ENCODE peak calls at places on chromosomes 11 and 22, in four cellular contexts. One of them, this sample, is unnamed.

GRCh38 chr22:35399114-35399677 is 744 bp upstream of the MCM5 start:
- DNase-seq in astrocyte: no peak
- DNase-seq in fibroblast of mammary gland: no peak
- DNase-seq in tibial nerve: no peak
- DNase-seq in this sample: no peak

GRCh38 chr11:84673753-84674152 is 953.4 kb downstream of the DLG2 start:
- DNase-seq in astrocyte: peak
- DNase-seq in fibroblast of mammary gland: peak
- DNase-seq in tibial nerve: no peak
- DNase-seq in this sample: no peak

GRCh38 chr11:112961146-112961668 is at the start of gene NCAM1:
- DNase-seq in astrocyte: peak
- DNase-seq in fibroblast of mammary gland: peak
- DNase-seq in tibial nerve: peak
- DNase-seq in this sample: no peak

GRCh38 chr22:45968751-45969413 is 8.1 kb downstream of the WNT7B start:
- DNase-seq in astrocyte: peak
- DNase-seq in fibroblast of mammary gland: peak
- DNase-seq in tibial nerve: no peak
- DNase-seq in this sample: no peak

GRCh38 chr11:61814242-61814957 is 2.4 kb downstream of the FADS1 start:
- DNase-seq in astrocyte: peak
- DNase-seq in fibroblast of mammary gland: peak
- DNase-seq in tibial nerve: no peak
- DNase-seq in this sample: no peak

GRCh38 chr11:108346451-108346850 is 120.9 kb downstream of the C11orf65 start:
- DNase-seq in astrocyte: no peak
- DNase-seq in fibroblast of mammary gland: no peak
- DNase-seq in tibial nerve: no peak
- DNase-seq in this sample: no peak

GRCh38 chr11:71283960-71284359 is 31.6 kb upstream of the SHANK2 start:
- DNase-seq in astrocyte: no peak
- DNase-seq in fibroblast of mammary gland: no peak
- DNase-seq in tibial nerve: no peak
- DNase-seq in this sample: no peak

GRCh38 chr22:41411021-41411851 is 29.5 kb downstream of the TEF start:
- DNase-seq in astrocyte: no peak
- DNase-seq in fibroblast of mammary gland: no peak
- DNase-seq in tibial nerve: no peak
- DNase-seq in this sample: no peak

GRCh38 chr11:118927554-118928107 is 1.9 kb upstream of the BCL9L start:
- DNase-seq in astrocyte: no peak
- DNase-seq in fibroblast of mammary gland: no peak
- DNase-seq in tibial nerve: no peak
- DNase-seq in this sample: no peak

GRCh38 chr11:67382481-67383136 is 9.2 kb upstream of the RAD9A start:
- DNase-seq in astrocyte: no peak
- DNase-seq in fibroblast of mammary gland: peak
- DNase-seq in tibial nerve: peak
- DNase-seq in this sample: peak

GRCh38 chr11:27209562-27210005 is 153.4 kb downstream of the CCDC34 start:
- DNase-seq in astrocyte: peak
- DNase-seq in fibroblast of mammary gland: peak
- DNase-seq in tibial nerve: no peak
- DNase-seq in this sample: no peak

GRCh38 chr22:44175676-44176075 is 5.0 kb upstream of the PARVG start:
- DNase-seq in astrocyte: no peak
- DNase-seq in fibroblast of mammary gland: no peak
- DNase-seq in tibial nerve: no peak
- DNase-seq in this sample: no peak

GRCh38 chr11:42572231-42572610 is 739.6 kb upstream of the API5 start:
- DNase-seq in astrocyte: no peak
- DNase-seq in fibroblast of mammary gland: no peak
- DNase-seq in tibial nerve: no peak
- DNase-seq in this sample: no peak

GRCh38 chr11:64389851-64390250 is 30.9 kb downstream of the RPS6KA4 start:
- DNase-seq in astrocyte: no peak
- DNase-seq in fibroblast of mammary gland: no peak
- DNase-seq in tibial nerve: no peak
- DNase-seq in this sample: no peak

GRCh38 chr11:107740256-107740655 is 28.4 kb upstream of the SLN start:
- DNase-seq in astrocyte: peak
- DNase-seq in fibroblast of mammary gland: peak
- DNase-seq in tibial nerve: no peak
- DNase-seq in this sample: no peak

GRCh38 chr11:33735426-33736147 is 636 bp downstream of the CD59 start:
- DNase-seq in astrocyte: no peak
- DNase-seq in fibroblast of mammary gland: no peak
- DNase-seq in tibial nerve: no peak
- DNase-seq in this sample: no peak

GRCh38 chr22:48748860-48749554 is 1078.7 kb downstream of the BRD1 start:
- DNase-seq in astrocyte: no peak
- DNase-seq in fibroblast of mammary gland: no peak
- DNase-seq in tibial nerve: no peak
- DNase-seq in this sample: no peak

GRCh38 chr11:115535781-115536180 is 31.6 kb upstream of the CADM1 start:
- DNase-seq in astrocyte: no peak
- DNase-seq in fibroblast of mammary gland: no peak
- DNase-seq in tibial nerve: no peak
- DNase-seq in this sample: no peak

GRCh38 chr11:115525600-115526006 is 21.4 kb upstream of the CADM1 start:
- DNase-seq in astrocyte: no peak
- DNase-seq in fibroblast of mammary gland: no peak
- DNase-seq in tibial nerve: no peak
- DNase-seq in this sample: no peak

GRCh38 chr11:115527534-115528125 is 23.4 kb upstream of the CADM1 start:
- DNase-seq in astrocyte: no peak
- DNase-seq in fibroblast of mammary gland: no peak
- DNase-seq in tibial nerve: no peak
- DNase-seq in this sample: no peak

GRCh38 chr11:115528217-115528616 is 24.0 kb upstream of the CADM1 start:
- DNase-seq in astrocyte: no peak
- DNase-seq in fibroblast of mammary gland: no peak
- DNase-seq in tibial nerve: no peak
- DNase-seq in this sample: no peak

GRCh38 chr11:115530752-115531151 is 26.5 kb upstream of the CADM1 start:
- DNase-seq in astrocyte: no peak
- DNase-seq in fibroblast of mammary gland: no peak
- DNase-seq in tibial nerve: no peak
- DNase-seq in this sample: no peak
- TF ChIP-seq CTCF in astrocyte: no peak
- TF ChIP-seq CTCF in fibroblast of mammary gland: no peak
- TF ChIP-seq CTCF in tibial nerve: no peak
- TF ChIP-seq CTCF in this sample: no peak

GRCh38 chr11:20021771-20022362 is 138.4 kb downstream of the DBX1 start:
- DNase-seq in astrocyte: no peak
- DNase-seq in fibroblast of mammary gland: no peak
- DNase-seq in tibial nerve: no peak
- DNase-seq in this sample: no peak

GRCh38 chr11:20023082-20023426 is 137.2 kb downstream of the DBX1 start:
- DNase-seq in astrocyte: no peak
- DNase-seq in fibroblast of mammary gland: no peak
- DNase-seq in tibial nerve: no peak
- DNase-seq in this sample: no peak

GRCh38 chr11:20020716-20021115 is 139.6 kb downstream of the DBX1 start:
- DNase-seq in astrocyte: no peak
- DNase-seq in fibroblast of mammary gland: no peak
- DNase-seq in tibial nerve: no peak
- DNase-seq in this sample: no peak

GRCh38 chr11:20021212-20021611 is 139.1 kb downstream of the DBX1 start:
- DNase-seq in astrocyte: no peak
- DNase-seq in fibroblast of mammary gland: no peak
- DNase-seq in tibial nerve: no peak
- DNase-seq in this sample: no peak

DNA sequence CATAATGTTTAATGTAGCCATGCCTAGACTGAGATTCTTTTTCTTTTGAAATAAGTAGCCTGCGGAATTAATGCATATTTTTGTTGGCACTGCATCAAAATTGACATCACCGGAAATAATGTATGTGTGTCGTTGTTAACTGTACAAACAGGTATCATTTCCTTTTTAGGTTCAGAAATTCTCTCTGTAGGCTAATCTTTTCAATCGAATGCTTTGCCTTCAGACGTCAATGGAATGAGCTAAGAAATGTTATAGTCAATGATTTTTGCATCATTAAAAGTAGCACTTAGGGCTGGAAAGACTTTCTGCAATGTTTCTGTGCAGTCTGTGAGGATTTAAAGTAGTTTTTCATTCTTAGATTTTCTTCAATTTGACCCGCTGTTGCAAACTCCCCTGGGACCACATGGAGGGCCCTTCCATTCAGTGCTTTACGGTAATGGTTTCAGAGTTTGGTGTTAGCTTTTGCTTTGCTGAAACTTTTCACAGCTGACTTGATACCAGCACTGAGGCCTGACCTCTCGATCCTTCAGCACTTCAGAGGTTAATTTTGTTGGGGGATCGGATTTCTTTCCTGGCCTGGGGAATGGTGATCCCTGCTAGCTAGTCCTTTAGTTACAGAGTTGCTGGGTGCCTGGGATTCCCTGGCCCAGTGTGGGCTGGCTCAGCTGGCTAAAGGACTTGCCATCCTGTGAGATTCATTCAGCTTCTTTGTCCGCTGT is 137.8 kb downstream of the DBX1 start:
- DNase-seq in astrocyte: peak
- DNase-seq in fibroblast of mammary gland: peak
- DNase-seq in tibial nerve: no peak
- DNase-seq in this sample: no peak
- TF ChIP-seq CTCF in astrocyte: no peak
- TF ChIP-seq CTCF in fibroblast of mammary gland: no peak
- TF ChIP-seq CTCF in tibial nerve: no peak
- TF ChIP-seq CTCF in this sample: no peak

GRCh38 chr11:69841859-69842698 is 22.9 kb upstream of the FGF3 start:
- DNase-seq in astrocyte: no peak
- DNase-seq in fibroblast of mammary gland: peak
- DNase-seq in tibial nerve: no peak
- DNase-seq in this sample: peak
- TF ChIP-seq CTCF in astrocyte: peak
- TF ChIP-seq CTCF in fibroblast of mammary gland: peak
- TF ChIP-seq CTCF in tibial nerve: no peak
- TF ChIP-seq CTCF in this sample: no peak

GRCh38 chr11:135033545-135033944 is 621.5 kb upstream of the B3GAT1 start:
- DNase-seq in astrocyte: no peak
- DNase-seq in fibroblast of mammary gland: no peak
- DNase-seq in tibial nerve: no peak
- DNase-seq in this sample: no peak
- TF ChIP-seq CTCF in astrocyte: no peak
- TF ChIP-seq CTCF in fibroblast of mammary gland: no peak
- TF ChIP-seq CTCF in tibial nerve: no peak
- TF ChIP-seq CTCF in this sample: no peak

GRCh38 chr11:75563978-75564552 is 2.0 kb downstream of the SERPINH1 start:
- DNase-seq in astrocyte: peak
- DNase-seq in fibroblast of mammary gland: peak
- DNase-seq in tibial nerve: no peak
- DNase-seq in this sample: no peak
- TF ChIP-seq CTCF in astrocyte: peak
- TF ChIP-seq CTCF in fibroblast of mammary gland: peak
- TF ChIP-seq CTCF in tibial nerve: peak
- TF ChIP-seq CTCF in this sample: no peak

GRCh38 chr22:19728836-19729235 is 5.5 kb downstream of the GP1BB start:
- DNase-seq in astrocyte: no peak
- DNase-seq in fibroblast of mammary gland: no peak
- DNase-seq in tibial nerve: no peak
- DNase-seq in this sample: no peak
- TF ChIP-seq CTCF in astrocyte: no peak
- TF ChIP-seq CTCF in fibroblast of mammary gland: no peak
- TF ChIP-seq CTCF in tibial nerve: no peak
- TF ChIP-seq CTCF in this sample: no peak

GRCh38 chr22:49958961-49959781 is 1.4 kb upstream of the PIM3 start:
- DNase-seq in astrocyte: no peak
- DNase-seq in fibroblast of mammary gland: no peak
- DNase-seq in tibial nerve: no peak
- DNase-seq in this sample: no peak
- TF ChIP-seq CTCF in astrocyte: no peak
- TF ChIP-seq CTCF in fibroblast of mammary gland: no peak
- TF ChIP-seq CTCF in tibial nerve: no peak
- TF ChIP-seq CTCF in this sample: no peak

GRCh38 chr11:47847892-47848635 is at the start of gene NUP160:
- DNase-seq in astrocyte: peak
- DNase-seq in fibroblast of mammary gland: no peak
- DNase-seq in tibial nerve: peak
- DNase-seq in this sample: peak
- TF ChIP-seq CTCF in astrocyte: no peak
- TF ChIP-seq CTCF in fibroblast of mammary gland: no peak
- TF ChIP-seq CTCF in tibial nerve: peak
- TF ChIP-seq CTCF in this sample: no peak

GRCh38 chr11:131914299-131914902 is 544.0 kb downstream of the NTM start:
- DNase-seq in astrocyte: no peak
- DNase-seq in fibroblast of mammary gland: peak
- DNase-seq in tibial nerve: no peak
- DNase-seq in this sample: no peak
- TF ChIP-seq CTCF in astrocyte: peak
- TF ChIP-seq CTCF in fibroblast of mammary gland: peak
- TF ChIP-seq CTCF in tibial nerve: peak
- TF ChIP-seq CTCF in this sample: no peak

GRCh38 chr11:3195251-3196160 is 23.1 kb downstream of the MRGPRG start:
- DNase-seq in astrocyte: no peak
- DNase-seq in fibroblast of mammary gland: peak
- DNase-seq in tibial nerve: no peak
- DNase-seq in this sample: no peak
- TF ChIP-seq CTCF in astrocyte: peak
- TF ChIP-seq CTCF in fibroblast of mammary gland: peak
- TF ChIP-seq CTCF in tibial nerve: no peak
- TF ChIP-seq CTCF in this sample: no peak

This sample was measured in omental fat pad.